ENCODE peak calls at places on chromosomes 16 and 17, in five cellular contexts. R, D, I, L and P are unnamed samples. For H3K36me3, the result is how much of the 10 kb centered on the place peaks cover.

GRCh38 chr17:35542990-35543389 is 5.5 kb upstream of the SLFN12L start:
- DNase-seq in R (no peak), D (no peak), I (no peak), L (no peak), P (no peak)

GRCh38 chr17:43995150-43995471 is 9.3 kb upstream of the NAGS start:
- DNase-seq in R (no peak), D (no peak), I (no peak), L (no peak), P (no peak)

GRCh38 chr17:8806206-8807069 is 7.3 kb upstream of the MFSD6L start:
- DNase-seq in R (no peak), D (no peak), I (no peak), L (no peak), P (no peak)

GRCh38 chr17:46200200-46200599 is 7.0 kb upstream of the KANSL1 start:
- DNase-seq in R (no peak), D (no peak), I (no peak), L (no peak), P (no peak)

GRCh38 chr16:11117576-11118211 is 138.3 kb downstream of the SOCS1 start:
- DNase-seq in R (no peak), D (no peak), I (no peak), L (no peak), P (no peak)

GRCh38 chr17:63596856-63597557 is 3.7 kb upstream of the TACO1 start:
- DNase-seq in R (no peak), D (no peak), I (no peak), L (no peak), P (no peak)

GRCh38 chr16:15548482-15548891 is 94.5 kb downstream of the MARF1 start:
- DNase-seq in R (peak), D (no peak), I (peak), L (no peak), P (no peak)

GRCh38 chr16:51119576-51120288 is 31.3 kb downstream of the SALL1 start:
- DNase-seq in R (no peak), D (no peak), I (no peak), L (no peak), P (no peak)

GRCh38 chr17:77323413-77324171 is 182.8 kb downstream of the SEC14L1 start:
- DNase-seq in R (no peak), D (no peak), I (no peak), L (no peak), P (no peak)

GRCh38 chr16:49464093-49464492 is 90.5 kb downstream of the C16orf78 start:
- DNase-seq in R (no peak), D (no peak), I (no peak), L (no peak), P (no peak)

GRCh38 chr17:79123988-79124387 is 49.4 kb downstream of the ENGASE start:
- DNase-seq in R (no peak), D (no peak), I (no peak), L (no peak), P (no peak)

GRCh38 chr16:70374213-70374612 is 27.5 kb downstream of the DDX19A start:
- DNase-seq in R (no peak), D (no peak), I (no peak), L (no peak), P (no peak)

GRCh38 chr17:66347661-66348604 is 45.5 kb downstream of the PRKCA start:
- DNase-seq in R (peak), D (no peak), I (peak), L (no peak), P (no peak)

GRCh38 chr17:64685705-64686104 is 23.6 kb upstream of the SMURF2 start:
- DNase-seq in R (no peak), D (no peak), I (no peak), L (no peak), P (no peak)

GRCh38 chr16:2841606-2842339 is 11.7 kb downstream of the ZG16B start:
- DNase-seq in R (no peak), D (no peak), I (no peak), L (no peak), P (peak)

GRCh38 chr17:11269210-11269609 is 28.2 kb downstream of the SHISA6 start:
- DNase-seq in R (no peak), D (no peak), I (no peak), L (no peak), P (no peak)

GRCh38 chr17:40522961-40523310 is 21.5 kb upstream of the TNS4 start:
- DNase-seq in R (peak), D (no peak), I (no peak), L (no peak), P (no peak)

GRCh38 chr16:11108466-11108805 is 147.6 kb downstream of the SOCS1 start:
- DNase-seq in R (no peak), D (no peak), I (no peak), L (no peak), P (no peak)

GRCh38 chr17:633641-634091 is 81.0 kb downstream of the VPS53 start:
- DNase-seq in R (no peak), D (peak), I (no peak), L (no peak), P (no peak)

GRCh38 chr16:66692341-66692740 is 4.2 kb downstream of the CMTM4 start:
- DNase-seq in R (peak), D (no peak), I (no peak), L (no peak), P (no peak)

GRCh38 chr17:21823130-21823529 is 130.8 kb downstream of the KCNJ18 start:
- DNase-seq in R (no peak), D (no peak), I (no peak), L (no peak), P (no peak)

GRCh38 chr17:9671559-9671958 is 26.2 kb downstream of the USP43 start:
- DNase-seq in R (no peak), D (peak), I (no peak), L (no peak), P (no peak)

GRCh38 chr17:48038687-48039086 is 1.1 kb upstream of the COPZ2 start:
- DNase-seq in R (no peak), D (no peak), I (no peak), L (no peak), P (no peak)

GRCh38 chr16:35574454-35575431 is 2115.3 kb downstream of the TP53TG3F start:
- DNase-seq in R (no peak), D (no peak), I (no peak), L (no peak), P (no peak)

GRCh38 chr16:67028167-67028554 is 788 bp upstream of the CBFB start:
- DNase-seq in R (no peak), D (no peak), I (no peak), L (no peak), P (no peak)

GRCh38 chr16:50316102-50316847 is 49.9 kb downstream of the ADCY7 start:
- DNase-seq in R (no peak), D (no peak), I (no peak), L (no peak), P (no peak)

GRCh38 chr17:13931111-13931526 is 138.2 kb upstream of the COX10 start:
- DNase-seq in R (peak), D (no peak), I (no peak), L (no peak), P (no peak)

GRCh38 chr16:11913425-11914079 is 2.2 kb downstream of the GSPT1 start:
- DNase-seq in R (peak), D (no peak), I (no peak), L (no peak), P (no peak)

GRCh38 chr16:17277981-17278381 is 192.8 kb downstream of the XYLT1 start:
- DNase-seq in R (no peak), D (peak), I (no peak), L (peak), P (no peak)

GRCh38 chr17:47205419-47205963 is 3.7 kb upstream of the MYL4 start:
- DNase-seq in R (peak), D (no peak), I (no peak), L (peak), P (peak)

GRCh38 chr17:3986270-3986938 is 22.2 kb upstream of the ATP2A3 start:
- DNase-seq in R (peak), D (no peak), I (no peak), L (no peak), P (no peak)

GRCh38 chr16:83513006-83513755 is 294.6 kb upstream of the HSBP1 start:
- DNase-seq in R (peak), D (no peak), I (no peak), L (no peak), P (no peak)

GRCh38 chr17:50028207-50029120 is 27.4 kb upstream of the ITGA3 start:
- DNase-seq in R (peak), D (peak), I (peak), L (peak), P (no peak)

GRCh38 chr17:76265624-76266243 is 586 bp downstream of the UBALD2 start:
- DNase-seq in R (no peak), D (peak), I (peak), L (peak), P (peak)

GRCh38 chr16:527015-527903 is at the start of gene CAPN15:
- DNase-seq in R (peak), D (peak), I (peak), L (peak), P (peak)

GRCh38 chr17:82867763-82868325 is 28.0 kb upstream of the ZNF750 start:
- DNase-seq in R (no peak), D (no peak), I (no peak), L (no peak), P (no peak)

GRCh38 chr16:27251561-27252205 is 16.9 kb downstream of the NSMCE1 start:
- DNase-seq in R (no peak), D (no peak), I (no peak), L (no peak), P (no peak)

DNA sequence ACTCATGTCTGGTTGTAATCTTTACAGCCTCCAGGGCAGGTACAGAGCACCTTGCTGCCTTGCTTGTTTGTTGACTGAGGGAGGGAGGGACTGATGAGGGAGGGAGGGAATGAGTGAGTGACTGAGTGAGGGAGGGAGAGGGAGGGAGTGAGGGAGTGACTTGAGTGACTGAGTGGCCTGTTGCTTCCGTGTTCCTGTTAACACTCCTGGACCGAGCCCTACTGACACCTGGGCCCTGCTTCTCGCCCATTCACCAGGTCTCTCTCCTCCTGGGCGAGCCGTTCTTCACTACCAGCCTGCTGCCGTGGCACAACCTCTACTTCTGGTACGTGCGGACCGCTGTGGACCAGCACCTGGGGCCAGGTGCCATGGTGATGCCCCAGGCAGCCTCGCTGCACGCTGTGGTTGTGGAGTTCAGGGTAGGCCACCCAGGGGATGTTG is 41.2 kb downstream of the PRMT7 start:
- DNase-seq in R (peak), D (no peak), I (no peak), L (no peak), P (no peak)
- H3K36me3 ChIP-seq in R (under half), D (under half), I (under half), L (under half), P (half or more)

GRCh38 chr16:1640261-1640956 is 28.2 kb downstream of the CRAMP1 start:
- DNase-seq in R (no peak), D (no peak), I (no peak), L (no peak), P (no peak)

GRCh38 chr16:1643521-1643920 is 31.4 kb downstream of the CRAMP1 start:
- DNase-seq in R (no peak), D (no peak), I (no peak), L (no peak), P (no peak)

GRCh38 chr16:1641261-1641660 is 29.1 kb downstream of the CRAMP1 start:
- DNase-seq in R (no peak), D (no peak), I (no peak), L (no peak), P (no peak)

GRCh38 chr16:1642753-1643152 is 30.6 kb downstream of the CRAMP1 start:
- DNase-seq in R (no peak), D (no peak), I (no peak), L (no peak), P (no peak)

DNA sequence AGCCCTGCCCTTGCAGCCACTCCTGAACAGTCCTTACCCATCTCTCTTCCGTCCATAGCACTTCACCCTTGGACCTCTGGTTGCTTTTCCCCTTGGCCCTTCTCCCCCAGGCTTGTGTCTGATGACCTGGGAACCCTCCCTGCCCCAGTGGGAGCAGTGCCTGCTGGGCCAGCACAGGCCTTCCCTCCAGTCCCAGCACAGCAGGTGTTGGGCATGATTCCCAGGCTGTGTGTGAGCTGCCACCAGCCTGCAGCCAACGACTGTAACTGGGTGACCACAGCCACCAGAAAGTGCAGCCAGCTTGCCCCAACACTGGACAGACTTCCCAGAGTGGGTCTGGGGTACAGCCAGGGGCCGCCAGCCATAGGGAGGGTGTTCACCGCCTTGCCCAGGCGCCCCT is 30.0 kb downstream of the CRAMP1 start:
- DNase-seq in R (no peak), D (no peak), I (no peak), L (no peak), P (peak)
- H3K36me3 ChIP-seq in R (under half), D (under half), I (half or more), L (under half), P (half or more)

GRCh38 chr16:89145406-89146161 is 26.0 kb upstream of the CDH15 start:
- DNase-seq in R (no peak), D (no peak), I (no peak), L (no peak), P (no peak)
- H3K36me3 ChIP-seq in R (under half), D (under half), I (under half), L (under half), P (half or more)

GRCh38 chr17:17022011-17022800 is 20.1 kb upstream of the MPRIP start:
- DNase-seq in R (no peak), D (no peak), I (no peak), L (no peak), P (peak)
- H3K36me3 ChIP-seq in R (under half), D (under half), I (under half), L (under half), P (under half)

DNA sequence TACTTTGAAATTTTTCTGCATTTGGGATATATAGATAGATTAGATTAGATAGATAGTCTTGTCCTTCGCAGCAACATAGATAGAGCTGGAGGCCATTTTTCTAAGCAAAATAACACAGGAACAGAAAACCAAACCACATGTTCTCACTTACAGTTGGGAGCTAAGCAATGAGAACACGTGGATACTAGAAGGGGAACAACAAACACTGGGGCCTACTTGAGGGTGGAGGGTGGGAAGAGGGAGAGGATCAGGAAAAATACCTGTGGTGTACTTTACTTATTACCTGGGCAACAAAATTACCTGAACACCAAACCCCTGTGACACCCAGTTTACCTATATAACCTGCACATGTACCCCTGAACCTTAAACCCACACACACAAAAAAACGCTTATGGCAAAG is 14.3 kb downstream of the PRKAR1A start:
- DNase-seq in R (no peak), D (no peak), I (no peak), L (no peak), P (no peak)
- H3K36me3 ChIP-seq in R (under half), D (under half), I (half or more), L (half or more), P (half or more)

GRCh38 chr17:18281815-18282214 is 21.4 kb downstream of the MIEF2 start:
- DNase-seq in R (no peak), D (no peak), I (no peak), L (no peak), P (no peak)
- H3K36me3 ChIP-seq in R (under half), D (under half), I (half or more), L (half or more), P (half or more)

DNA sequence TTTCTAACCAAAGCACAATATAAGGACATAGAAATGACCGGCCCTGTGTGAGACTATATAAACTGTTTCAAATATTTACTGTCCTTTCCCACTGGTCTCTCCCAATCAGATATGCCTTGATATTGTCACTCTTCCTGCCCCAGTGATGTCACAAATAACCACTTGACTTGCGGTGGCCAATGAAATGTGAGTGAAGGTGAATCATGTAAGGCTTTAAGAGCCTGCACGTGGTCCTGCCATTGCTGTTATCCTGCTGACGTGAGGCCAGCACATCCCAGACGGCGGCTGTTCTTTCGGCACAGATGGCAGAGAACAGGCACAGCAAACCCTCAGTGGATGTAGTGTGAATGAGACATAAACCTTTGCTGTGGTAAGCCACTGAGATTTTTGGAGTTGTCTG is 5.4 kb upstream of the KLHL11 start:
- DNase-seq in R (peak), D (no peak), I (no peak), L (no peak), P (no peak)
- H3K36me3 ChIP-seq in R (under half), D (under half), I (half or more), L (under half), P (half or more)